ENCODE peak calls at places on chromosomes 5 and 9, in six cellular contexts. Q is NCI-H226; C is Right ventricle myocardium superior; N is NCI-H2171 treated with DMSO at 0.1 percent for 48 hours; Y is activated CD4-positive, alpha-beta T cell treated with anti-CD3 and anti-CD28 coated beads for 36 hours; P is Karpas-422. F is an unnamed sample.

GRCh38 chr5:179700401-179700918 is 1.7 kb downstream of the CANX start:
- DNase-seq in Y (no peak), N (no peak), C (no peak), P (no peak), Q (peak; percentile 76), F (no peak)

GRCh38 chr9:3954950-3955670 is 344.8 kb downstream of the GLIS3 start:
- DNase-seq in N (no peak), Y (peak; percentile 32), C (no peak), Q (no peak), P (no peak), F (no peak)

GRCh38 chr5:135462304-135462703 is 10.2 kb upstream of the TIFAB start:
- DNase-seq in N (peak; percentile 69), P (peak; percentile 95), Q (no peak), Y (peak; percentile 75), C (no peak), F (no peak)

GRCh38 chr9:37331871-37332270 is 90.6 kb upstream of the GRHPR start:
- DNase-seq in C (no peak), P (peak; percentile 58), Y (no peak), Q (no peak), N (no peak), F (no peak)

GRCh38 chr9:5587024-5587423 is 41.9 kb upstream of the RIC1 start:
- DNase-seq in P (no peak), C (no peak), N (no peak), Q (no peak), Y (peak; percentile 80), F (no peak)

GRCh38 chr5:97547999-97548797 is 365.2 kb upstream of the RIOK2 start:
- DNase-seq in P (no peak), Y (no peak), N (no peak), C (no peak), Q (no peak), F (no peak)

GRCh38 chr9:95465115-95465514 is 51.7 kb downstream of the PTCH1 start:
- DNase-seq in Y (no peak), C (no peak), Q (no peak), P (no peak), N (no peak), F (no peak)

GRCh38 chr5:23457780-23458179 is 49.6 kb upstream of the PRDM9 start:
- DNase-seq in Q (no peak), Y (no peak), N (no peak), C (no peak), P (no peak), F (no peak)

GRCh38 chr9:129058965-129059795 is 21.7 kb upstream of the DOLPP1 start:
- DNase-seq in C (no peak), P (no peak), Y (no peak), Q (no peak), N (no peak), F (no peak)

GRCh38 chr5:100110497-100110896 is 424.7 kb upstream of the FAM174A start:
- DNase-seq in P (no peak), N (no peak), Y (no peak), C (no peak), Q (no peak), F (no peak)

GRCh38 chr5:174172104-174172965 is 126.8 kb downstream of the NSG2 start:
- DNase-seq in Q (no peak), N (no peak), C (no peak), P (no peak), Y (no peak), F (no peak)

GRCh38 chr5:119318256-119318914 is 37.4 kb upstream of the TNFAIP8 start:
- DNase-seq in P (no peak), Y (peak; percentile 51), C (no peak), Q (no peak), N (no peak), F (no peak)

GRCh38 chr9:76433851-76434250 is 25.1 kb upstream of the GCNT1 start:
- DNase-seq in Q (peak; percentile 26), N (no peak), C (no peak), P (no peak), Y (no peak), F (no peak)

GRCh38 chr5:61587120-61587519 is 255.1 kb downstream of the ZSWIM6 start:
- DNase-seq in N (no peak), Y (no peak), C (no peak), Q (no peak), P (no peak), F (no peak)

GRCh38 chr9:70382709-70383605 is 31.5 kb downstream of the KLF9 start:
- DNase-seq in C (no peak), Y (no peak), P (no peak), N (no peak), Q (no peak), F (no peak)

GRCh38 chr5:132489051-132489770 is 1.4 kb downstream of the IRF1 start:
- DNase-seq in Q (no peak), C (no peak), Y (peak; percentile 34), P (no peak), N (no peak), F (peak; percentile 90)

GRCh38 chr9:135698767-135699166 is 514 bp downstream of the SOHLH1 start:
- DNase-seq in N (no peak), P (no peak), C (no peak), Y (no peak), Q (no peak), F (no peak)

GRCh38 chr9:5375091-5375490 is 35.4 kb upstream of the RLN1 start:
- DNase-seq in C (no peak), N (no peak), Y (peak; percentile 69), Q (peak; percentile 17), P (no peak), F (no peak)

GRCh38 chr5:141779642-141780041 is 97.6 kb upstream of the ARAP3 start:
- DNase-seq in C (peak; percentile 52), Y (peak; percentile 10), Q (peak; percentile 58), N (no peak), P (peak; percentile 97), F (no peak)